ENCODE peak calls at places on chromosome 15, in six cellular contexts. G is bronchial epithelial cell, Q is dorsolateral prefrontal cortex, I is AG09309, L is WTC11, B is fibroblast of pulmonary artery. J is an unnamed sample.

GRCh38 chr15:93052090-93052892 is 36.7 kb downstream of the RGMA start:
- DNase-seq in G (no peak), Q (no peak), I (no peak), L (no peak), B (no peak), J (no peak)

GRCh38 chr15:60035344-60035743 is 31.2 kb downstream of the FOXB1 start:
- DNase-seq in G (peak; percentile 69), Q (no peak), I (no peak), L (no peak), B (no peak), J (no peak)

GRCh38 chr15:26433818-26434217 is 339.0 kb downstream of the GABRB3 start:
- DNase-seq in G (no peak), Q (no peak), I (no peak), L (no peak), B (no peak), J (no peak)

GRCh38 chr15:33022629-33023028 is 171.9 kb downstream of the FMN1 start:
- DNase-seq in G (peak; percentile 80), Q (no peak), I (peak; percentile 31), L (peak; percentile 54), B (peak; percentile 38), J (no peak)

GRCh38 chr15:39102431-39102830 is 478.4 kb upstream of the THBS1 start:
- DNase-seq in G (no peak), Q (no peak), I (no peak), L (no peak), B (no peak), J (no peak)

GRCh38 chr15:89448825-89449224 is 47.6 kb downstream of the RHCG start:
- DNase-seq in G (no peak), Q (no peak), I (no peak), L (no peak), B (no peak), J (no peak)

GRCh38 chr15:57752840-57753239 is 46.3 kb downstream of the POLR2M start:
- DNase-seq in G (no peak), Q (no peak), I (no peak), L (no peak), B (no peak), J (no peak)

GRCh38 chr15:59329091-59329490 is 43.6 kb downstream of the MYO1E start:
- DNase-seq in G (no peak), Q (no peak), I (no peak), L (no peak), B (no peak), J (no peak)

GRCh38 chr15:77732514-77733335 is 100.0 kb upstream of the LINGO1 start:
- DNase-seq in G (no peak), Q (no peak), I (no peak), L (no peak), B (no peak), J (no peak)

GRCh38 chr15:62241135-62241770 is 76.2 kb upstream of the C2CD4B start:
- DNase-seq in G (peak; percentile 3), Q (no peak), I (no peak), L (peak; percentile 79), B (no peak), J (no peak)

GRCh38 chr15:41661078-41661528 is 898 bp downstream of the MGA start:
- DNase-seq in G (peak; percentile 5), Q (no peak), I (no peak), L (no peak), B (no peak), J (no peak)

GRCh38 chr15:88863412-88863811 is 31.9 kb downstream of the HAPLN3 start:
- DNase-seq in G (no peak), Q (no peak), I (no peak), L (no peak), B (no peak), J (no peak)

GRCh38 chr15:81157939-81158223 is 23.8 kb downstream of the CFAP161 start:
- DNase-seq in G (peak; percentile 89), Q (no peak), I (no peak), L (no peak), B (no peak), J (no peak)

GRCh38 chr15:100114100-100114499 is 227.7 kb downstream of the ADAMTS17 start:
- DNase-seq in G (peak; percentile 46), Q (peak; percentile 43), I (peak; percentile 73), L (no peak), B (peak; percentile 96), J (no peak)

GRCh38 chr15:87496109-87496508 is 760.4 kb downstream of the NTRK3 start:
- DNase-seq in G (no peak), Q (no peak), I (no peak), L (no peak), B (no peak), J (no peak)

GRCh38 chr15:59443341-59444081 is 5.5 kb downstream of the FAM81A start:
- DNase-seq in G (no peak), Q (no peak), I (no peak), L (no peak), B (no peak), J (no peak)

GRCh38 chr15:60993008-60993407 is 236.1 kb downstream of the RORA start:
- DNase-seq in G (no peak), Q (no peak), I (peak; percentile 31), L (no peak), B (peak; percentile 50), J (no peak)

GRCh38 chr15:40911139-40911538 is 16.9 kb downstream of the VPS18 start:
- DNase-seq in G (no peak), Q (no peak), I (no peak), L (peak; percentile 60), B (no peak), J (no peak)

GRCh38 chr15:101450561-101451145 is 38.9 kb downstream of the PCSK6 start:
- DNase-seq in G (no peak), Q (peak; percentile 24), I (no peak), L (no peak), B (no peak), J (no peak)

GRCh38 chr15:49045691-49046112 is 544 bp downstream of the SECISBP2L start:
- DNase-seq in G (peak; percentile 34), Q (no peak), I (no peak), L (no peak), B (peak; percentile 39), J (no peak)

GRCh38 chr15:86004061-86004460 is 75.6 kb upstream of the AGBL1 start:
- DNase-seq in G (no peak), Q (no peak), I (no peak), L (no peak), B (no peak), J (no peak)

GRCh38 chr15:71066983-71067382 is 48.3 kb upstream of the THSD4 start:
- DNase-seq in G (peak; percentile 75), Q (no peak), I (peak; percentile 82), L (no peak), B (peak; percentile 92), J (no peak)

GRCh38 chr15:40348471-40348864 is 2.4 kb upstream of the PHGR1 start:
- DNase-seq in G (no peak), Q (no peak), I (no peak), L (no peak), B (no peak), J (no peak)

GRCh38 chr15:64749167-64749566 is 26.2 kb downstream of the RBPMS2 start:
- DNase-seq in G (peak; percentile 53), Q (no peak), I (peak; percentile 17), L (no peak), B (peak; percentile 25), J (no peak)

GRCh38 chr15:76576526-76577279 is 240.1 kb downstream of the ISL2 start:
- DNase-seq in G (no peak), Q (no peak), I (no peak), L (no peak), B (peak; percentile 74), J (no peak)

GRCh38 chr15:60962087-60962486 is 267.0 kb downstream of the RORA start:
- DNase-seq in G (no peak), Q (no peak), I (no peak), L (no peak), B (no peak), J (no peak)

GRCh38 chr15:48244923-48245322 is 38.8 kb downstream of the SLC12A1 start:
- DNase-seq in G (peak; percentile 84), Q (no peak), I (no peak), L (no peak), B (peak; percentile 65), J (no peak)

GRCh38 chr15:100902436-100903190 is 16.5 kb upstream of the LRRK1 start:
- DNase-seq in G (peak; percentile 91), Q (no peak), I (peak; percentile 56), L (no peak), B (peak; percentile 97), J (no peak)

GRCh38 chr15:23033979-23034378 is 5.4 kb downstream of the TUBGCP5 start:
- DNase-seq in G (no peak), Q (no peak), I (no peak), L (no peak), B (no peak), J (no peak)

GRCh38 chr15:50687302-50687902 is 805 bp upstream of the TRPM7 start:
- DNase-seq in G (no peak), Q (no peak), I (no peak), L (no peak), B (no peak), J (no peak)

GRCh38 chr15:50686468-50687301 is at the start of gene TRPM7:
- DNase-seq in G (peak; percentile 86), Q (peak; percentile 67), I (no peak), L (peak; percentile 80), B (peak; percentile 85), J (peak; percentile 87)

GRCh38 chr15:50685976-50686467 is 575 bp downstream of the TRPM7 start:
- DNase-seq in G (peak; percentile 36), Q (peak; percentile 46), I (no peak), L (peak; percentile 54), B (peak; percentile 49), J (no peak)

GRCh38 chr15:50681467-50681866 is 5.1 kb downstream of the TRPM7 start:
- DNase-seq in G (no peak), Q (no peak), I (no peak), L (no peak), B (no peak), J (no peak)

GRCh38 chr15:50685191-50685975 is 1.2 kb downstream of the TRPM7 start:
- DNase-seq in G (no peak), Q (no peak), I (no peak), L (no peak), B (peak; percentile 29), J (no peak)
- TF ChIP-seq CTCF in G (no peak), Q (no peak), I (peak; percentile 20), L (no peak), B (peak; percentile 15), J (no peak)

GRCh38 chr15:69342460-69343076 is 43.9 kb downstream of the PAQR5 start:
- DNase-seq in G (no peak), Q (no peak), I (no peak), L (no peak), B (no peak), J (no peak)
- TF ChIP-seq CTCF in G (no peak), Q (no peak), I (no peak), L (no peak), B (no peak), J (no peak)

GRCh38 chr15:28191832-28192231 is 92.7 kb upstream of the OCA2 start:
- DNase-seq in G (no peak), Q (peak; percentile 62), I (peak; percentile 44), L (peak; percentile 34), B (peak; percentile 73), J (no peak)
- TF ChIP-seq CTCF in G (no peak), Q (peak; percentile 35), I (peak; percentile 68), L (no peak), B (peak; percentile 47), J (no peak)

DNA sequence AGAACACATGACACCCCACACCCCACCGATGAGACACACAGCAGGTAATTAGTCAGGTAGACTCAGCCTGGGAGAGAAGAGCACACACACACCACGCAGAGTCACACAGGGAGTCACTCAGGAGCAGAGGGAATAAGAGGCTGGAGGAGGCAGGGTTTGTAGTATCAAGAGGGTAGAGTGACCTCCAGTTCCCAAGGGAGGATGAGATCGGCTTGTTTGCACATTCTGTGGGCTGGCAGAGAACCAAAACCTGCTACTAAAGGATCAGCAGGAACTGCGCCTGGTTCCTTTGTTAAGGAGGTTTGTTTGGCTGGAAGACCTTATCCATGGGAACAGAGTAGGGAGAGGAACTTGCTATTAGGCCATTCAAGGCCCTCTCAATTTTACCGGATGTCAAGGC is 281.4 kb upstream of the SLCO3A1 start:
- DNase-seq in G (peak; percentile 60), Q (no peak), I (no peak), L (no peak), B (peak; percentile 69), J (no peak)
- TF ChIP-seq CTCF in G (no peak), Q (no peak), I (no peak), L (no peak), B (no peak), J (no peak)

J was measured in CD14-positive monocyte.